ENCODE peak calls at places on chromosomes 12 and 14, in ten cellular contexts. E is K562, Y is HepG2, Z is sigmoid colon, W is upper lobe of left lung, S is stomach, O is transverse colon, U is tibial nerve, A is GM12878, H is A549. M is an unnamed sample.

GRCh38 chr14:93212432-93212831 is 5.4 kb downstream of the UBR7 start:
- DNase-seq in E (no peak), Y (no peak), H (no peak), Z (no peak), W (no peak), U (no peak), A (peak; percentile 64), S (no peak), O (no peak), M (no peak)

GRCh38 chr12:70338531-70338930 is 27.6 kb upstream of the KCNMB4 start:
- DNase-seq in A (no peak), S (no peak), U (no peak), H (no peak), O (no peak), E (no peak), Y (no peak), W (no peak), Z (no peak), M (no peak)

GRCh38 chr14:89429206-89430091 is 12.4 kb upstream of the FOXN3 start:
- DNase-seq in O (peak; percentile 31), E (no peak), H (no peak), W (no peak), U (no peak), Z (peak; percentile 66), A (no peak), S (no peak), Y (no peak), M (no peak)

GRCh38 chr12:40117818-40118217 is 11.9 kb upstream of the SLC2A13 start:
- DNase-seq in E (no peak), Z (no peak), W (no peak), Y (no peak), U (no peak), A (peak; percentile 51), S (no peak), O (no peak), H (no peak), M (no peak)

GRCh38 chr12:18706798-18707197 is 31.0 kb downstream of the PLCZ1 start:
- DNase-seq in Z (no peak), U (no peak), W (no peak), A (no peak), H (peak; percentile 4), Y (no peak), S (no peak), E (no peak), O (no peak), M (no peak)

GRCh38 chr14:58072288-58073071 is 79.5 kb downstream of the ARMH4 start:
- DNase-seq in W (no peak), U (no peak), E (peak; percentile 69), A (peak; percentile 13), S (peak; percentile 33), Z (no peak), H (peak; percentile 72), O (peak; percentile 41), Y (peak; percentile 56), M (peak; percentile 52)

GRCh38 chr14:37466623-37467088 is 128.4 kb downstream of the FOXA1 start:
- DNase-seq in Z (no peak), S (no peak), E (no peak), W (no peak), U (no peak), O (no peak), Y (peak; percentile 100), A (no peak), H (peak; percentile 30), M (no peak)

GRCh38 chr12:1750300-1750699 is 59.4 kb downstream of the ADIPOR2 start:
- DNase-seq in A (no peak), Z (no peak), Y (no peak), E (no peak), O (no peak), U (no peak), W (no peak), H (no peak), S (no peak), M (no peak)

GRCh38 chr12:69431604-69432222 is 38.5 kb upstream of the FRS2 start:
- DNase-seq in H (no peak), Z (no peak), W (no peak), S (no peak), O (no peak), Y (no peak), A (no peak), U (no peak), E (no peak), M (no peak)

GRCh38 chr12:71162832-71163711 is 5.3 kb upstream of the TSPAN8 start:
- DNase-seq in S (peak; percentile 60), W (no peak), A (no peak), H (peak; percentile 11), Z (no peak), Y (peak; percentile 99), U (no peak), O (no peak), E (no peak), M (no peak)

GRCh38 chr14:20409226-20409625 is 4.1 kb downstream of the TEP1 start:
- DNase-seq in Y (no peak), E (no peak), A (no peak), W (no peak), Z (no peak), S (no peak), U (no peak), O (no peak), H (no peak), M (no peak)

GRCh38 chr12:101854747-101855146 is 22.6 kb upstream of the DRAM1 start:
- DNase-seq in Y (no peak), H (no peak), S (no peak), Z (no peak), A (no peak), O (no peak), W (no peak), E (peak; percentile 55), U (no peak), M (no peak)

GRCh38 chr12:132419612-132420237 is 70.2 kb upstream of the FBRSL1 start:
- DNase-seq in Z (no peak), A (no peak), W (no peak), U (no peak), E (no peak), S (no peak), H (no peak), O (no peak), Y (no peak), M (no peak)

GRCh38 chr12:20214286-20214685 is 154.1 kb upstream of the PDE3A start:
- DNase-seq in W (no peak), O (no peak), A (no peak), S (no peak), H (no peak), U (no peak), Z (no peak), E (no peak), Y (no peak), M (no peak)

GRCh38 chr12:62351326-62351725 is 91.1 kb downstream of the USP15 start:
- DNase-seq in Z (no peak), W (no peak), U (no peak), S (no peak), H (no peak), E (no peak), O (no peak), A (no peak), Y (no peak), M (no peak)

GRCh38 chr14:104877806-104878550 is 12.9 kb downstream of the CEP170B start:
- DNase-seq in W (no peak), Y (no peak), Z (no peak), S (no peak), O (no peak), U (no peak), H (no peak), E (no peak), A (no peak), M (no peak)
- H3K27ac ChIP-seq in W (no peak overlapping the region), Y (no peak overlapping the region), Z (no peak overlapping the region), S (no peak overlapping the region), O (no peak overlapping the region), U (no peak overlapping the region), H (no peak overlapping the region), E (no peak overlapping the region), A (no peak overlapping the region), M (no peak overlapping the region)

DNA sequence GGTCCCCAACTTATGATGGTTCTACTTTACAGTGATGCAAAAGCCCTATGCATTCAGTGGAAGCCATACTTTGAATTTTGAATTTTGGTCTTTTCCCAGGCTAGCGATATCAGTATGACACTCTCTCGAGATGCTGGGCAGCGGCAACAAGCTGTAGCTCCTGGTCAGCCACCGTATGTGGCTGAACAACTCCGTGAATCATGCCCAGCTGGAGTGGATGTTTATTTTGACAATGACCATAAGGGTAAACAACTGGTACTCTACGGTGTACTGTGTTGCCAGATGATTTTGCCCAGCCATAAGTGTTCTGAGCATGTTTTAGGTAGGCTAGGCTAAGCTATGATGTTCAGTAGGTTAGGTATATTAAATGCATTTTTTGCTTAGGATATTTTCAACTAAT is 8.2 kb upstream of the ZNF410 start:
- DNase-seq in S (no peak), A (no peak), Z (no peak), E (no peak), Y (no peak), H (no peak), U (no peak), O (no peak), W (no peak), M (no peak)
- TF ChIP-seq EP300 in S (no peak), A (no peak), Z (no peak), E (no peak), Y (no peak), H (no peak), U (no peak), O (no peak), W (no peak), M (no peak)

GRCh38 chr12:105085537-105085936 is 1.3 kb upstream of the ALDH1L2 start:
- DNase-seq in A (no peak), H (no peak), W (no peak), E (no peak), Y (no peak), U (no peak), O (no peak), Z (no peak), S (no peak), M (no peak)

GRCh38 chr12:105084251-105085250 is at the start of gene ALDH1L2:
- DNase-seq in U (peak; percentile 74), Y (peak; percentile 15), A (no peak), W (peak; percentile 88), Z (peak; percentile 93), O (peak; percentile 78), H (peak; percentile 90), S (peak; percentile 88), E (peak; percentile 71), M (peak; percentile 83)

GRCh38 chr12:105083041-105083440 is 1.2 kb downstream of the ALDH1L2 start:
- DNase-seq in W (no peak), O (no peak), S (no peak), Y (no peak), E (no peak), U (no peak), Z (no peak), A (no peak), H (no peak), M (no peak)

GRCh38 chr12:105079011-105079570 is 5.2 kb downstream of the ALDH1L2 start:
- DNase-seq in A (no peak), O (no peak), U (no peak), Z (no peak), H (no peak), Y (no peak), S (no peak), W (no peak), E (no peak), M (no peak)

GRCh38 chr12:105083551-105084105 is 630 bp downstream of the ALDH1L2 start:
- DNase-seq in U (peak; percentile 47), Z (peak; percentile 86), O (peak; percentile 48), Y (no peak), W (peak; percentile 52), S (peak; percentile 58), E (peak; percentile 63), H (peak; percentile 58), A (no peak), M (peak; percentile 40)
- H3K27ac ChIP-seq in U (no peak overlapping the region), Z (peak overlapping the region; percentile 57), O (peak overlapping the region; percentile 49), Y (no peak overlapping the region), W (peak overlapping the region; percentile 38), S (peak overlapping the region; percentile 64), E (peak overlapping the region; percentile 50), H (peak overlapping the region; percentile 89), A (peak overlapping the region; percentile 25), M (no peak overlapping the region)

GRCh38 chr12:12915654-12916053 is 24.3 kb downstream of the GPRC5A start:
- DNase-seq in Y (no peak), A (no peak), H (peak; percentile 55), W (no peak), Z (no peak), S (no peak), U (no peak), E (no peak), O (no peak), M (no peak)
- TF ChIP-seq EP300 in Y (no peak), A (no peak), H (no peak), W (no peak), Z (no peak), S (no peak), U (no peak), E (no peak), O (no peak), M (no peak)

M was measured in ovary.